ENCODE peak calls at places on chromosome 10, in six cellular contexts. R, O, M, U, Q and Z are unnamed samples.

GRCh38 chr10:93271347-93271746 is 197.7 kb downstream of the CYP26A1 start:
- DNase-seq in U (no peak), R (no peak), M (no peak), Q (no peak), O (no peak), Z (no peak)

GRCh38 chr10:34288634-34289033 is 526.5 kb downstream of the PARD3 start:
- DNase-seq in O (no peak), M (no peak), R (no peak), Q (no peak), U (peak; percentile 10), Z (peak; percentile 3)

GRCh38 chr10:3866347-3866746 is 81.3 kb upstream of the KLF6 start:
- DNase-seq in R (no peak), U (no peak), O (no peak), Q (no peak), M (no peak), Z (no peak)

GRCh38 chr10:103451091-103451801 is 924 bp downstream of the CALHM2 start:
- DNase-seq in Q (peak; percentile 58), U (peak; percentile 89), O (peak; percentile 43), M (peak; percentile 37), R (peak; percentile 41), Z (peak; percentile 28)

GRCh38 chr10:88152720-88153119 is 289.3 kb downstream of the PTEN start:
- DNase-seq in U (peak; percentile 100), O (peak; percentile 44), M (no peak), Q (peak; percentile 41), R (peak; percentile 92), Z (no peak)

GRCh38 chr10:128438417-128439063 is 312.3 kb upstream of the MKI67 start:
- DNase-seq in M (no peak), U (no peak), R (no peak), Q (no peak), O (no peak), Z (no peak)

GRCh38 chr10:43235070-43235900 is 31.6 kb downstream of the RASGEF1A start:
- DNase-seq in Q (no peak), O (no peak), M (no peak), U (no peak), R (no peak), Z (no peak)

GRCh38 chr10:101617102-101617823 is 29.1 kb downstream of the DPCD start:
- DNase-seq in R (no peak), U (no peak), M (no peak), O (no peak), Q (no peak), Z (no peak)

GRCh38 chr10:133100706-133101463 is 13.2 kb downstream of the ADGRA1 start:
- DNase-seq in U (peak; percentile 9), R (no peak), Q (no peak), O (peak; percentile 42), M (no peak), Z (no peak)

GRCh38 chr10:114394531-114394930 is 9.8 kb downstream of the AFAP1L2 start:
- DNase-seq in U (no peak), O (no peak), Q (no peak), M (no peak), R (no peak), Z (no peak)

GRCh38 chr10:60537697-60538096 is 148.0 kb upstream of the ANK3 start:
- DNase-seq in M (no peak), Q (peak; percentile 36), R (no peak), U (no peak), O (no peak), Z (peak; percentile 14)

GRCh38 chr10:46314046-46314445 is 27.2 kb downstream of the ANTXRL start:
- DNase-seq in M (no peak), Q (no peak), R (no peak), U (no peak), O (no peak), Z (no peak)

GRCh38 chr10:108982141-108982540 is 941.2 kb downstream of the XPNPEP1 start:
- DNase-seq in R (no peak), M (no peak), Q (no peak), U (no peak), O (no peak), Z (no peak)

GRCh38 chr10:110353244-110354119 is 48.8 kb upstream of the SMNDC1 start:
- DNase-seq in O (peak; percentile 65), R (peak; percentile 34), M (no peak), U (peak; percentile 94), Q (peak; percentile 78), Z (peak; percentile 17)

GRCh38 chr10:46028584-46029570 is 1.5 kb downstream of the NCOA4 start:
- DNase-seq in U (peak; percentile 74), O (no peak), R (peak; percentile 51), M (peak; percentile 55), Q (peak; percentile 60), Z (peak; percentile 87)

GRCh38 chr10:72170263-72170662 is 45.5 kb upstream of the ANAPC16 start:
- DNase-seq in U (no peak), Q (no peak), M (no peak), R (no peak), O (no peak), Z (peak; percentile 78)

GRCh38 chr10:51358227-51358626 is 283.9 kb downstream of the PRKG1 start:
- DNase-seq in Q (no peak), R (no peak), U (no peak), O (no peak), M (no peak), Z (no peak)

GRCh38 chr10:132294561-132295320 is 13.0 kb downstream of the STK32C start:
- DNase-seq in Q (no peak), M (peak; percentile 70), R (no peak), O (no peak), U (no peak), Z (no peak)

GRCh38 chr10:129079705-129080104 is 387.3 kb upstream of the MGMT start:
- DNase-seq in R (no peak), Q (no peak), O (no peak), M (no peak), U (no peak), Z (no peak)